ENCODE peak calls at places on chromosomes 3 and 15, in ten cellular contexts. R is stomach, O is K562, Q is transverse colon, G is SK-N-SH, P is upper lobe of left lung, N is GM12878, S is sigmoid colon, K is HepG2, M is H1. W is an unnamed sample.

GRCh38 chr3:138125548-138126221 is 6.5 kb downstream of the A4GNT start:
- DNase-seq in S (no peak), M (no peak), G (peak; percentile 70), P (no peak), R (no peak), Q (no peak), O (no peak), N (no peak), K (no peak), W (no peak)

GRCh38 chr3:195708626-195709481 is 11.9 kb upstream of the MUC20 start:
- DNase-seq in G (no peak), P (no peak), S (no peak), O (no peak), N (peak; percentile 19), R (no peak), Q (no peak), K (no peak), M (no peak), W (no peak)

GRCh38 chr15:96796841-96797240 is 466.3 kb downstream of the NR2F2 start:
- DNase-seq in O (no peak), Q (no peak), R (no peak), P (no peak), M (no peak), K (no peak), N (no peak), S (no peak), G (no peak), W (no peak)

GRCh38 chr15:95520511-95520910 is 810.0 kb upstream of the NR2F2 start:
- DNase-seq in G (no peak), K (no peak), O (no peak), N (peak; percentile 15), P (no peak), Q (no peak), S (no peak), R (no peak), M (no peak), W (no peak)

GRCh38 chr15:49606594-49606993 is 14.0 kb downstream of the FAM227B start:
- DNase-seq in N (no peak), K (no peak), P (no peak), O (no peak), G (no peak), M (no peak), R (no peak), Q (no peak), S (no peak), W (no peak)

GRCh38 chr3:194369522-194370279 is at the start of gene LRRC15:
- DNase-seq in R (peak; percentile 28), G (no peak), P (peak; percentile 83), S (no peak), O (no peak), K (peak; percentile 38), Q (peak; percentile 14), N (no peak), M (no peak), W (no peak)

GRCh38 chr3:136778865-136779264 is 26.7 kb upstream of the STAG1 start:
- DNase-seq in Q (no peak), K (no peak), G (no peak), S (no peak), P (no peak), R (no peak), O (no peak), N (no peak), M (no peak), W (no peak)

GRCh38 chr3:56837196-56837955 is 35.6 kb upstream of the ARHGEF3 start:
- DNase-seq in R (no peak), N (peak; percentile 21), O (no peak), M (no peak), P (no peak), Q (no peak), K (no peak), G (no peak), S (no peak), W (no peak)

GRCh38 chr3:102673271-102674115 is 238.7 kb downstream of the ZPLD1 start:
- DNase-seq in O (peak; percentile 61), G (peak; percentile 64), R (peak; percentile 59), Q (peak; percentile 38), P (no peak), M (peak; percentile 38), S (peak; percentile 67), K (peak; percentile 33), N (peak; percentile 5), W (no peak)

DNA sequence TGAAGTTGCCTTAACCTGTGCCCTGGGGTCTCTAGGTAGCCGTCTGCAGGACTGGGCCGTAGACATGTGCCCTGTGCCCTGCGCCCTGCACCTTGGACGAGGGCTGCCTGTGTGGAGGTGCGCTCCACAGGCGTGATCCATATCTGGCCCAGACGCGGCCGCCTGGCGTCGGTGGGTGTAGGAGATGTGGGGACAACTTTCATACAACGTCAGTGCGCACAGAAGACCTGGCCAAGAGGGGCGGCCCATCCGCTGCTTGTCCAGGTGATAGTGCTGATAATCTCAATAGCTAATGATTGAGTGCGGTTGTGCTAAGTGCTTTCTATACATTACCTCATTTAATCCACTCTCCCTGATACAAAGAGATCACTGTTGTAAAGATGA is 665 bp upstream of the RASGRP1 start:
- DNase-seq in Q (no peak), R (no peak), K (no peak), P (peak; percentile 83), N (no peak), O (no peak), M (no peak), S (no peak), G (no peak), W (no peak)
- H3K4me3 ChIP-seq in Q (peak overlapping the region; percentile 85), R (peak overlapping the region; percentile 65), K (no peak overlapping the region), P (peak overlapping the region; percentile 64), N (peak overlapping the region; percentile 75), O (no peak overlapping the region), M (peak overlapping the region; percentile 27), S (no peak overlapping the region), G (no peak overlapping the region), W (peak overlapping the region; percentile 78)

GRCh38 chr3:72487946-72488735 is 360.1 kb downstream of the SHQ1 start:
- DNase-seq in M (no peak), S (no peak), Q (no peak), G (no peak), O (no peak), N (no peak), P (no peak), K (no peak), R (no peak), W (no peak)

GRCh38 chr3:72485649-72486048 is 362.6 kb downstream of the SHQ1 start:
- DNase-seq in S (no peak), R (no peak), Q (no peak), M (no peak), N (no peak), G (no peak), K (no peak), P (no peak), O (no peak), W (no peak)

GRCh38 chr3:72489916-72490315 is 358.3 kb downstream of the SHQ1 start:
- DNase-seq in O (no peak), G (no peak), Q (no peak), M (no peak), P (no peak), R (no peak), K (no peak), N (no peak), S (no peak), W (no peak)

GRCh38 chr3:72488736-72489030 is 359.6 kb downstream of the SHQ1 start:
- DNase-seq in G (no peak), Q (no peak), K (no peak), P (no peak), R (no peak), S (no peak), N (no peak), O (no peak), M (no peak), W (no peak)

DNA sequence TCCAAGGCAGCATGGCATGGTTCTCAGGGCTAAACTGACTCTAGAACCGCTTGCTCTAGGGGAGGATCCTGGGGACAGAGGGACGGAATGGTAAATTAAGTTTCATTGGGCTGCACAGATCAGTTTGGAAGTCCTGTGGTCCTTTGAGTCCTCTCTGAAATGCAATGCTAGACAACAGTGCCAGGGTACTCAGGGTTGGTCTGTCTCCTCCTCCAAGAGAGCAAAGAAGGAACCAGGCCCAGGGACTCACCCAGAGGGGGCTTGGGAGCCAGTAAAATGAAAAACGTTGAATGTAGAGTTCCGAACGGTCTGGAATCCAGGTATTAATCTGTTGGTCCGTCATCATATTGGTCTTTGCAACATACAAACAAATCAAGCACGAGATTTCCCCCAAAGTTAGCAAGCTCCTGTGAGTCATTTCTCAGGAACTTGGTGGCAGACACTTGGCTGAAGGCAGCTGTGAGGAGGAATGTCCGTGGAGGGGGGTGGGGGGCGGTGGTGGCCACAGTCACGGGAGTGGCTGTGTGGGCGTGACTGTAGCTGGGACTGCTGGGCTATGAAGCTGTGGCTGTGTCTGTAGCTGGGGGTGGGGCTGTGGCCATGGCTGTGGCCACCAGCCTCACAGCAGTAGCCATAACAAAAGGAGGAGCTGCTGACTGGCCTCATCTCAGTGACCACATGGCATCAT is 361.0 kb downstream of the SHQ1 start:
- DNase-seq in G (no peak), S (peak; percentile 79), Q (peak; percentile 72), P (peak; percentile 85), R (peak; percentile 52), O (peak; percentile 66), K (peak; percentile 5), N (no peak), M (no peak), W (peak; percentile 91)
- TF ChIP-seq EP300 in G (no peak), S (no peak), Q (no peak), P (peak; percentile 84), R (no peak), O (no peak), K (no peak), N (no peak), M (no peak), W (no peak)

DNA sequence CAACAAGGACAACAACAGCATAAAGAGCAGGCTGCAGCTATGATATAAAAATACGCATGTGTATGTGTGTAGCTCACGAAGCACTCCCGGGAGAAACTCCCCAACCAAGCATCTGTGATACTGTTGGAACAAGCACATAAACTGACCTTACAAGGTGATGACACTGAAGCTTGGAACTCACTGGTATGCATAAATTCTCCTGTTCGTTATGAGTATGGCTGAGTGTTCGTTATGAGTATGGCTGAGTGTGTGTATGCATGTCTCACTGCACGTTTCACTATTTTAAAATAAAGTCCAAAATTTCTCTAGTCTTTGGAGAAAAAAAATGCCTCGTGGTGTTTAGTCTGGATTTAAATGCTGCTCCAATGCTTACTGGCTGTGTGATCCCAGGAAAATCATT is 256.8 kb downstream of the RORA start:
- DNase-seq in S (no peak), R (no peak), N (no peak), G (no peak), Q (no peak), O (no peak), M (no peak), P (no peak), K (no peak), W (no peak)
- TF ChIP-seq POLR2AphosphoS5 in S (no peak), R (no peak), N (no peak), G (no peak), Q (no peak), O (no peak), M (no peak), P (no peak), K (no peak), W (no peak)

DNA sequence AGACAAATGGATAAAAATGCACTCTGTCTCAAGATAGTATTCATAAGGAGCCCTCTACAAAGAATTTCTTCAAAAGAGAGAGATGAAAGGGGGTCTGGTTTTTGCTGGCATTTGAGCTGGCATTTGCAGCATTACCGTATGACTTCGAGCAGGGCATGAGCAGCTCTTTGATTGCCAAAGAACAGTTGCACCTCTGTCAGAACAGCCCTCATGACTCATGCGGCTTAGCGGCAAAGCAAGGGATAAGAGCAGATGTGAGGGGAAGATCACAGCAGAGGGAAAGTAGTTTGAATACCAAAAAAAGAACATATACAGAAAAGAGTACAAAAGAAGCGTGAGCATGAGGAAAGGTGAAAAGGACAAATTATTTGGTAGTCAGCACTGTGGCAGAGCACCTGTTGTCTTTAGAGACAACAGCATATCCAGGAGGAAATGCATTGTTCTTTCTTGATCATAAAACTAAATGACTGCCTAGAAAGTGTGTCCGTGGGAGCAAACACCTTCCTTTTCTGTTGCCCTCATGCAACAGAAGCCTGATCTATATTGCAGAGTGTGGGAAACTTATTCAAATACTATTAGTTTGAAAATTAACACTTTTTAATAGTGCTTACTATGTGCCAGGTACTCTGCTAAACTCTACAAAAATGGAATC is 80.5 kb upstream of the SLC24A5 start:
- DNase-seq in S (no peak), P (no peak), K (no peak), Q (peak; percentile 30), R (no peak), N (no peak), G (no peak), O (no peak), M (no peak), W (no peak)
- H3K4me3 ChIP-seq in S (no peak overlapping the region), P (no peak overlapping the region), K (no peak overlapping the region), Q (no peak overlapping the region), R (no peak overlapping the region), N (no peak overlapping the region), G (no peak overlapping the region), O (no peak overlapping the region), M (no peak overlapping the region), W (no peak overlapping the region)

W was measured in suprapubic skin.